ENCODE peak calls at places on chromosomes 7 and 10, in four cellular contexts. K is ovary, U is testis, F is Peyer's patch. O is an unnamed sample.

GRCh38 chr7:110759069-110759468 is 331.9 kb upstream of the LRRN3 start:
- DNase-seq in F (no peak), U (no peak), K (no peak), O (no peak)

GRCh38 chr10:61031341-61031740 is 87.4 kb upstream of the RHOBTB1 start:
- DNase-seq in U (no peak), K (no peak), F (no peak), O (no peak)

GRCh38 chr10:100664509-100664908 is 80.9 kb upstream of the PAX2 start:
- DNase-seq in U (no peak), F (no peak), K (no peak), O (no peak)

GRCh38 chr7:32427769-32428291 is 62.4 kb downstream of the LSM5 start:
- DNase-seq in U (peak; percentile 81), F (no peak), K (peak; percentile 44), O (peak; percentile 79)

GRCh38 chr7:137987011-137987334 is 14.9 kb downstream of the CREB3L2 start:
- DNase-seq in F (no peak), K (no peak), U (no peak), O (no peak)

GRCh38 chr10:33099748-33100147 is 141.7 kb upstream of the ITGB1 start:
- DNase-seq in U (no peak), F (no peak), K (no peak), O (no peak)

GRCh38 chr7:82600601-82601000 is 157.0 kb upstream of the CACNA2D1 start:
- DNase-seq in F (no peak), U (no peak), K (no peak), O (no peak)

GRCh38 chr7:137999496-138000080 is 2.3 kb downstream of the CREB3L2 start:
- DNase-seq in U (no peak), K (no peak), F (no peak), O (peak; percentile 54)

GRCh38 chr7:93943816-93944540 is 22.4 kb downstream of the GNG11 start:
- DNase-seq in U (no peak), K (no peak), F (no peak), O (no peak)

GRCh38 chr7:102426268-102427031 is 6.9 kb upstream of the ORAI2 start:
- DNase-seq in K (no peak), U (no peak), F (peak; percentile 87), O (peak; percentile 47)

GRCh38 chr10:102384053-102384452 is 11.5 kb upstream of the NFKB2 start:
- DNase-seq in K (no peak), F (no peak), U (no peak), O (peak; percentile 30)

GRCh38 chr10:4257939-4258465 is 473.0 kb upstream of the KLF6 start:
- DNase-seq in K (no peak), F (no peak), U (no peak), O (no peak)

GRCh38 chr7:76278540-76278939 is 23.9 kb upstream of the HSPB1 start:
- DNase-seq in K (no peak), F (no peak), U (no peak), O (peak; percentile 15)

GRCh38 chr7:14286036-14286435 is 296.6 kb upstream of the ETV1 start:
- DNase-seq in U (no peak), F (no peak), K (no peak), O (no peak)

GRCh38 chr10:72335394-72336258 is 19.1 kb downstream of the DNAJB12 start:
- DNase-seq in K (peak; percentile 80), U (peak; percentile 87), F (peak; percentile 83), O (no peak)

GRCh38 chr10:17974505-17974904 is 22.8 kb downstream of the SLC39A12 start:
- DNase-seq in U (no peak), F (no peak), K (no peak), O (no peak)

GRCh38 chr10:69851306-69851705 is 49.6 kb downstream of the COL13A1 start:
- DNase-seq in K (no peak), U (no peak), F (no peak), O (no peak)

GRCh38 chr10:35546824-35547225 is 58.3 kb upstream of the GJD4 start:
- DNase-seq in F (no peak), U (no peak), K (no peak), O (no peak)

GRCh38 chr10:89550509-89550908 is 15.1 kb upstream of the SLC16A12 start:
- DNase-seq in K (no peak), F (no peak), U (no peak), O (no peak)

GRCh38 chr7:2668401-2668800 is 19.6 kb upstream of the AMZ1 start:
- DNase-seq in F (no peak), U (no peak), K (no peak), O (no peak)

GRCh38 chr10:3464760-3465405 is 292.3 kb upstream of the PITRM1 start:
- DNase-seq in K (no peak), F (no peak), U (no peak), O (no peak)

GRCh38 chr10:128624656-128625530 is 498.7 kb upstream of the MKI67 start:
- DNase-seq in F (no peak), K (no peak), U (no peak), O (no peak)

GRCh38 chr10:130372222-130372621 is 236.0 kb downstream of the GLRX3 start:
- DNase-seq in U (no peak), K (no peak), F (no peak), O (no peak)

GRCh38 chr10:103578782-103579382 is 85.4 kb downstream of the NEURL1 start:
- DNase-seq in K (no peak), U (no peak), F (no peak), O (no peak)

GRCh38 chr10:88657901-88658300 is 6.3 kb upstream of the LIPF start:
- DNase-seq in K (no peak), U (no peak), F (no peak), O (no peak)

GRCh38 chr7:102993532-102994029 is 80.8 kb downstream of the LRRC17 start:
- DNase-seq in U (no peak), K (no peak), F (no peak), O (no peak)

GRCh38 chr10:21217107-21217506 is 308.4 kb downstream of the SKIDA1 start:
- DNase-seq in F (no peak), K (no peak), U (peak; percentile 23), O (no peak)

GRCh38 chr10:121771957-121772356 is 155.9 kb downstream of the ATE1 start:
- DNase-seq in K (no peak), F (no peak), U (no peak), O (no peak)

GRCh38 chr7:100435401-100436304 is 644 bp downstream of the PPP1R35 start:
- DNase-seq in K (peak; percentile 59), F (peak; percentile 48), U (no peak), O (peak; percentile 62)

GRCh38 chr7:101911800-101912705 is 94.6 kb downstream of the CUX1 start:
- DNase-seq in F (no peak), U (peak; percentile 33), K (peak; percentile 82), O (no peak)

GRCh38 chr10:74290703-74291102 is 139.7 kb downstream of the ADK start:
- DNase-seq in F (no peak), U (no peak), K (no peak), O (no peak)

GRCh38 chr7:133854739-133855138 is 272.4 kb upstream of the LRGUK start:
- DNase-seq in F (no peak), K (no peak), U (no peak), O (peak; percentile 46)

GRCh38 chr7:91157579-91158320 is 106.5 kb upstream of the FZD1 start:
- DNase-seq in F (no peak), U (no peak), K (no peak), O (no peak)

DNA sequence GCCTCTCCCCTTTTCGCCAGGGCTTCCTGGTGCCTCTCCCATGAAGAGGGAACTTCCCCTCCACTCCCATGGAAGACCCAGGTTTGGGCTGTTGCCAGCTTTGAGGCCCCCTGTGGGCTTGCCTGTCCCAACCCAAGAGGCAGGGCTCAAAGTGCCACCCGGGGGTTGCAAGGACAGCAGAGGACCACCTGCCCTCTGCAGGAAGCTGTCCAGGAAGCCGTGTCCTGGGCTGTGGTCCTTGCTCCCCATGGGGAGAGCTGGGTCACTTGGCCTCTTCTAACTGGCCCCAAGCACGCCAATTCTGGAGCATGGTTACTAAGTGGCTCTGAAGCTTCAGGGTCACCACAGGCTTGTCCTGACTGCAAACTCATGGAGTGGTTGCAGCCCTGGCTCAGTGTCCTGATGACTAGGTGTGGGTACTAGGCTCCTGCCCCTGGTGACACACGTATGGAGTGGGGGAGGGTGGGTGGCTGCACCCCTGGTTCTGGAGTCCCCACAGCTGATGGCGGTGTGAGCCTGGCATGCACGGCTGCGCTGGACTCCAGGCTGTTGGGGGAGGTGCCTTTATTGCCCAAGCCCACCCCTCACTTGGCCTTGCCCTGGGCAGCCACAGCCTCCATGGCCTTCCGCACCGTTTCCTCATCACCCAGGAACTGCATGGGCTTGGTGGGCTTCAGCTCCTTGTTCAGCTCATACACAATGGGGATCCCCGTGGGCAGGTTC is 3.0 kb downstream of the PGAM2 start:
- DNase-seq in U (no peak), F (no peak), K (peak; percentile 44), O (no peak)
- TF ChIP-seq POLR2A in U (no peak), F (no peak), K (no peak), O (no peak)

GRCh38 chr10:132357286-132358058 is 25.5 kb downstream of the LRRC27 start:
- DNase-seq in K (no peak), F (no peak), U (no peak), O (no peak)
- TF ChIP-seq POLR2A in K (no peak), F (no peak), U (no peak), O (no peak)

GRCh38 chr7:151035902-151036301 is 7.7 kb downstream of the ABCB8 start:
- DNase-seq in U (no peak), K (no peak), F (no peak), O (no peak)

GRCh38 chr7:151035024-151035717 is 6.9 kb downstream of the ABCB8 start:
- DNase-seq in F (no peak), K (no peak), U (no peak), O (no peak)

GRCh38 chr7:151039850-151040548 is 8.3 kb upstream of the ASIC3 start:
- DNase-seq in U (no peak), K (no peak), F (no peak), O (peak; percentile 82)

GRCh38 chr7:151040616-151041375 is 7.5 kb upstream of the ASIC3 start:
- DNase-seq in F (no peak), U (no peak), K (no peak), O (no peak)

GRCh38 chr7:151038951-151039849 is 9.1 kb upstream of the ASIC3 start:
- DNase-seq in K (peak; percentile 79), F (no peak), U (peak; percentile 74), O (peak; percentile 97)
- TF ChIP-seq POLR2A in K (no peak), F (no peak), U (no peak), O (peak; percentile 94)

GRCh38 chr7:45890125-45890901 is 2.0 kb downstream of the IGFBP1 start:
- DNase-seq in U (no peak), F (no peak), K (no peak), O (no peak)
- TF ChIP-seq POLR2A in U (no peak), F (no peak), K (no peak), O (no peak)

GRCh38 chr10:32059472-32059871 is 3.2 kb upstream of the KIF5B start:
- DNase-seq in F (no peak), K (no peak), U (no peak), O (peak; percentile 22)

GRCh38 chr10:32056136-32057040 is at the start of gene KIF5B:
- DNase-seq in F (peak; percentile 85), K (peak; percentile 91), U (peak; percentile 92), O (peak; percentile 92)

GRCh38 chr10:32054087-32054486 is 2.1 kb downstream of the KIF5B start:
- DNase-seq in K (no peak), F (no peak), U (no peak), O (peak; percentile 37)

GRCh38 chr10:32057041-32057372 is 782 bp upstream of the KIF5B start:
- DNase-seq in F (no peak), U (no peak), K (no peak), O (peak; percentile 34)

GRCh38 chr10:32055478-32056135 is 618 bp downstream of the KIF5B start:
- DNase-seq in U (peak; percentile 75), K (peak; percentile 67), F (peak; percentile 61), O (peak; percentile 89)
- TF ChIP-seq POLR2A in U (no peak), K (peak; percentile 35), F (no peak), O (no peak)

O was measured in erythroblast.